ENCODE peak calls at places on chromosomes 11 and 22, in four cellular contexts. S, M, X and L are unnamed samples.

GRCh38 chr22:41369089-41369745 is 12.5 kb upstream of the TEF start:
- DNase-seq in M (no peak), S (no peak), X (no peak), L (no peak)

GRCh38 chr11:35968386-35969088 is 24.7 kb downstream of the LDLRAD3 start:
- DNase-seq in X (no peak), M (no peak), S (no peak), L (no peak)

GRCh38 chr11:17593466-17594245 is 46.6 kb downstream of the OTOG start:
- DNase-seq in M (no peak), S (no peak), X (no peak), L (no peak)

GRCh38 chr11:5597953-5598352 is 1.5 kb downstream of the TRIM6 start:
- DNase-seq in X (no peak), M (no peak), S (no peak), L (no peak)

GRCh38 chr11:126282742-126283591 is at the start of gene TIRAP:
- DNase-seq in M (peak), S (peak), X (no peak), L (peak)

GRCh38 chr11:134271978-134272377 is 4.2 kb upstream of the GLB1L3 start:
- DNase-seq in M (no peak), X (no peak), S (no peak), L (no peak)

GRCh38 chr11:43819926-43820325 is 60.7 kb upstream of the ALKBH3 start:
- DNase-seq in S (no peak), M (no peak), X (peak), L (no peak)

GRCh38 chr11:14184548-14184947 is 174.4 kb downstream of the RRAS2 start:
- DNase-seq in M (no peak), X (no peak), S (no peak), L (no peak)

GRCh38 chr11:65148657-65149056 is 14.3 kb upstream of the SYVN1 start:
- DNase-seq in X (no peak), M (no peak), S (no peak), L (no peak)

GRCh38 chr11:65147352-65148075 is 13.2 kb upstream of the SYVN1 start:
- DNase-seq in S (no peak), M (no peak), X (no peak), L (no peak)

GRCh38 chr11:65151500-65151899 is 17.2 kb upstream of the SYVN1 start:
- DNase-seq in X (no peak), M (no peak), S (no peak), L (no peak)

GRCh38 chr11:65152157-65152556 is 17.8 kb upstream of the SYVN1 start:
- DNase-seq in X (no peak), S (no peak), M (no peak), L (no peak)

GRCh38 chr11:65150513-65151271 is 16.4 kb upstream of the SYVN1 start:
- DNase-seq in X (peak), M (peak), S (peak), L (no peak)
- TF ChIP-seq SPI1 in X (no peak), M (peak), S (no peak), L (peak)

DNA sequence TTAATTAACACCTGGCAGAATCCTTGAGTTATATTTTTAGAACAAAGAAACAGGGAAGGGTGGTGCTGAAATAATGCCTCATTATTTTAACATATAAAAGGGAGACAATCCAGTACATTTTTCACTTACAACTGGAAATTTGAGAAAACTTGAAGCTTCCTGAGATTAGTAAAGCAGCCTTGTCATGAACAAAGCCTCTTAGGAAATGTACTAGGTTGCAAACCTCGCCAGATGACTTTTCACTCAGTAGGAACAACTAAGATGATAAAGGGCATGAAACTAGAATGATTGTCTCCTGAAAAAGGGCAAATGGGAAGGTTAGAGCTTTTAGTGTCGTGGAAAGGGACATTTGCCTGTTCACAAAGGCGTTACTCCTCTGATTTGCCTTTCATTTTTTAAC is 289.6 kb downstream of the ETS1 start:
- DNase-seq in X (no peak), M (no peak), S (no peak), L (no peak)
- TF ChIP-seq SPI1 in X (no peak), M (no peak), S (no peak), L (no peak)

DNA sequence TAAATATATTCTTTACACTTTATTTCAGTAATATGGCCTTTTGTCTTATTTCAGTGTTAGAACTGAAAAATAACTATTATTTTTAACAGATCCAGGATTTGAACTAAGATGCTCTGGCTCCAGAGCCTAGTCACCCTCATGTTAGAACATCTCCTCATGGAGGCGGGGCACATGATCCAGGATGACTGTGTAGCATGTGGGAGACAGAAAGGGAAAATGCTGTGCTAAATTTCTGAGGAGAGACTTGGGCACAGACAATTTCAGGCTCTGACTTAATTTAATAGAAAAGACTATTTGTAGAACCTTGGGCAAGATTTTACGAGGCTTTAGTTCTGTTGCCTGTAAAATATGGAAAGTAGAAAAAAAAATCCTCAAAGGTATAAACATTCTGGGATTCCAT is 24.1 kb downstream of the CTSC start:
- DNase-seq in M (no peak), S (no peak), X (no peak), L (no peak)
- TF ChIP-seq SPI1 in M (no peak), S (no peak), X (no peak), L (no peak)

GRCh38 chr11:62374801-62375200 is 37.6 kb downstream of the ASRGL1 start:
- DNase-seq in M (no peak), X (no peak), S (no peak), L (no peak)

GRCh38 chr11:62372871-62373270 is 35.6 kb downstream of the ASRGL1 start:
- DNase-seq in M (no peak), S (no peak), X (no peak), L (no peak)

GRCh38 chr11:62373464-62374110 is 36.3 kb downstream of the ASRGL1 start:
- DNase-seq in M (no peak), X (no peak), S (no peak), L (no peak)

GRCh38 chr11:62370743-62371440 is 33.6 kb downstream of the ASRGL1 start:
- DNase-seq in S (peak), M (no peak), X (no peak), L (no peak)
- TF ChIP-seq SPI1 in S (peak), M (no peak), X (no peak), L (no peak)

GRCh38 chr11:78489184-78489583 is 71.6 kb upstream of the GAB2 start:
- DNase-seq in S (no peak), M (no peak), X (no peak), L (no peak)
- TF ChIP-seq SPI1 in S (no peak), M (no peak), X (no peak), L (no peak)

DNA sequence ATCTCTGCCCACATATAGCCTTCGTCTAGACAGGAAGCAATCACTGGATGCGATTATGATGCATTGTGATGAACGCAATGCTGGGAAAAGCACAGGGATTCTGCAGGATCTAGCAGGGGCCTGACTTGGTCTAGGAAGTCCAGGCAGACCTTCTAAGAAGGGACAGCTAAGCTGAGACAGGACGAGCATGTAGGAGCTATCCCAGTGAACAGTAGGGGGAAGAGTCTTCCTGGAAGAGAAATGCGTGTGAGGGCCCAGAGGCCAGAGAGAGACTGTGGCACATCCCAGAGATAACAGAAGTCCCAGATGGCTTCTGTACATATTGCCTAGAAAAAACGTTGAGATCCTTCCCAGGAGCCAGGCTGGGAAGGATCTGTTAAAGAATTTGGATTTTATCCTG is 24.5 kb downstream of the RCN1 start:
- DNase-seq in S (no peak), M (no peak), X (no peak), L (no peak)
- TF ChIP-seq SPI1 in S (no peak), M (no peak), X (no peak), L (no peak)

GRCh38 chr22:17964153-17964552 is 60.2 kb downstream of the MICAL3 start:
- DNase-seq in S (no peak), M (no peak), X (no peak), L (no peak)
- TF ChIP-seq SPI1 in S (no peak), M (no peak), X (no peak), L (no peak)

GRCh38 chr11:94673353-94673752 is 94.8 kb upstream of the AMOTL1 start:
- DNase-seq in X (no peak), M (no peak), S (no peak), L (no peak)

GRCh38 chr11:94675788-94676187 is 92.4 kb upstream of the AMOTL1 start:
- DNase-seq in M (no peak), S (no peak), X (no peak), L (no peak)

GRCh38 chr11:94672636-94673035 is 95.5 kb upstream of the AMOTL1 start:
- DNase-seq in M (no peak), S (no peak), X (no peak), L (no peak)

GRCh38 chr11:94675239-94675638 is 92.9 kb upstream of the AMOTL1 start:
- DNase-seq in S (no peak), M (no peak), X (no peak), L (no peak)

GRCh38 chr11:94674005-94674491 is 94.1 kb upstream of the AMOTL1 start:
- DNase-seq in M (no peak), S (no peak), X (no peak), L (no peak)
- TF ChIP-seq SPI1 in M (no peak), S (no peak), X (no peak), L (no peak)

GRCh38 chr11:64334764-64335741 is 5.0 kb upstream of the CCDC88B start:
- DNase-seq in X (peak), S (peak), M (peak), L (peak)
- TF ChIP-seq SPI1 in X (no peak), S (no peak), M (no peak), L (no peak)